ENCODE peak calls at places on chromosomes 16 and 17, in eight cellular contexts. E is GM23338, N is Panc1, W is sigmoid colon, C is esophagus muscularis mucosa, Y is stomach, P is GM12878, G is upper lobe of left lung. U is an unnamed sample.

GRCh38 chr17:10316986-10317834 is 55.6 kb downstream of the MYH13 start:
- DNase-seq in E (peak), N (no peak), W (peak), C (no peak), Y (peak), P (no peak), G (peak), U (no peak)

GRCh38 chr17:40157972-40158371 is 17.6 kb downstream of the CASC3 start:
- DNase-seq in E (no peak), N (no peak), W (no peak), C (no peak), Y (no peak), P (no peak), G (no peak), U (no peak)

GRCh38 chr16:11342021-11342855 is 3.0 kb upstream of the RMI2 start:
- DNase-seq in E (no peak), N (no peak), W (no peak), C (no peak), Y (no peak), P (no peak), G (no peak), U (no peak)

GRCh38 chr16:4500283-4500682 is 24.1 kb downstream of the HMOX2 start:
- DNase-seq in E (no peak), N (no peak), W (no peak), C (no peak), Y (peak), P (no peak), G (no peak), U (peak)

GRCh38 chr17:14904406-14904805 is 360.7 kb downstream of the PMP22 start:
- DNase-seq in E (no peak), N (no peak), W (no peak), C (no peak), Y (no peak), P (no peak), G (no peak), U (no peak)

GRCh38 chr17:47999612-48000011 is 28.7 kb downstream of the CDK5RAP3 start:
- DNase-seq in E (no peak), N (no peak), W (no peak), C (no peak), Y (no peak), P (no peak), G (no peak), U (peak)

GRCh38 chr16:89150090-89150835 is 21.3 kb upstream of the CDH15 start:
- DNase-seq in E (no peak), N (no peak), W (no peak), C (no peak), Y (no peak), P (no peak), G (no peak), U (no peak)

GRCh38 chr16:66474750-66475199 is 47.7 kb downstream of the BEAN1 start:
- DNase-seq in E (no peak), N (no peak), W (peak), C (no peak), Y (no peak), P (peak), G (no peak), U (peak)

GRCh38 chr17:38685485-38685884 is 10.7 kb upstream of the EPOP start:
- DNase-seq in E (no peak), N (no peak), W (no peak), C (no peak), Y (no peak), P (no peak), G (peak), U (no peak)

GRCh38 chr16:89343501-89344291 is 126.2 kb downstream of the ZNF778 start:
- DNase-seq in E (no peak), N (no peak), W (no peak), C (no peak), Y (no peak), P (no peak), G (no peak), U (no peak)

GRCh38 chr16:47660540-47660939 is 199.4 kb downstream of the PHKB start:
- DNase-seq in E (peak), N (no peak), W (no peak), C (no peak), Y (no peak), P (no peak), G (no peak), U (no peak)

GRCh38 chr16:23579371-23579770 is 16.7 kb downstream of the NDUFAB1 start:
- DNase-seq in E (no peak), N (no peak), W (no peak), C (no peak), Y (no peak), P (no peak), G (no peak), U (no peak)

GRCh38 chr17:63841350-63842172 is 924 bp downstream of the SMARCD2 start:
- DNase-seq in E (peak), N (no peak), W (peak), C (no peak), Y (peak), P (no peak), G (peak), U (peak)

GRCh38 chr17:17722081-17722905 is 41.0 kb downstream of the RAI1 start:
- DNase-seq in E (peak), N (no peak), W (no peak), C (no peak), Y (no peak), P (no peak), G (no peak), U (no peak)

GRCh38 chr16:56348168-56349085 is 76.9 kb downstream of the AMFR start:
- DNase-seq in E (no peak), N (no peak), W (no peak), C (no peak), Y (no peak), P (no peak), G (no peak), U (no peak)

GRCh38 chr17:46770818-46771600 is 47.5 kb downstream of the WNT3 start:
- DNase-seq in E (peak), N (no peak), W (no peak), C (no peak), Y (peak), P (no peak), G (peak), U (peak)

GRCh38 chr16:72924918-72925630 is 122.9 kb downstream of the ZFHX3 start:
- DNase-seq in E (no peak), N (no peak), W (peak), C (no peak), Y (peak), P (no peak), G (peak), U (no peak)

GRCh38 chr17:16415031-16415924 is at the start of gene TRPV2:
- DNase-seq in E (peak), N (no peak), W (no peak), C (no peak), Y (peak), P (peak), G (peak), U (no peak)

GRCh38 chr16:21222495-21223337 is 10.8 kb upstream of the ANKS4B start:
- DNase-seq in E (peak), N (no peak), W (no peak), C (no peak), Y (no peak), P (no peak), G (no peak), U (no peak)

GRCh38 chr16:10916534-10916933 is 25.7 kb downstream of the DEXI start:
- DNase-seq in E (no peak), N (no peak), W (no peak), C (no peak), Y (no peak), P (no peak), G (no peak), U (no peak)

GRCh38 chr16:27816561-27816960 is 247.0 kb downstream of the GSG1L start:
- DNase-seq in E (no peak), N (no peak), W (peak), C (no peak), Y (no peak), P (no peak), G (no peak), U (no peak)

GRCh38 chr17:59844884-59845594 is 47.7 kb downstream of the TUBD1 start:
- DNase-seq in E (no peak), N (no peak), W (peak), C (no peak), Y (no peak), P (no peak), G (peak), U (peak)

GRCh38 chr17:82740906-82741759 is 5.7 kb downstream of the FN3K start:
- DNase-seq in E (peak), N (no peak), W (no peak), C (no peak), Y (no peak), P (no peak), G (no peak), U (no peak)

GRCh38 chr16:77037696-77038347 is 153.2 kb upstream of the MON1B start:
- DNase-seq in E (peak), N (no peak), W (no peak), C (no peak), Y (no peak), P (no peak), G (no peak), U (no peak)

GRCh38 chr16:55035037-55035436 is 104.4 kb downstream of the IRX5 start:
- DNase-seq in E (peak), N (no peak), W (no peak), C (no peak), Y (peak), P (no peak), G (peak), U (no peak)

GRCh38 chr16:79146-80054 is 1.4 kb downstream of the MPG start:
- DNase-seq in E (no peak), N (no peak), W (no peak), C (no peak), Y (no peak), P (no peak), G (no peak), U (peak)

GRCh38 chr17:30545024-30545423 is 67.8 kb downstream of the GOSR1 start:
- DNase-seq in E (no peak), N (no peak), W (no peak), C (no peak), Y (no peak), P (no peak), G (no peak), U (no peak)

GRCh38 chr16:15961060-15961511 is 11.7 kb downstream of the ABCC1 start:
- DNase-seq in E (no peak), N (no peak), W (no peak), C (no peak), Y (no peak), P (peak), G (no peak), U (peak)

DNA sequence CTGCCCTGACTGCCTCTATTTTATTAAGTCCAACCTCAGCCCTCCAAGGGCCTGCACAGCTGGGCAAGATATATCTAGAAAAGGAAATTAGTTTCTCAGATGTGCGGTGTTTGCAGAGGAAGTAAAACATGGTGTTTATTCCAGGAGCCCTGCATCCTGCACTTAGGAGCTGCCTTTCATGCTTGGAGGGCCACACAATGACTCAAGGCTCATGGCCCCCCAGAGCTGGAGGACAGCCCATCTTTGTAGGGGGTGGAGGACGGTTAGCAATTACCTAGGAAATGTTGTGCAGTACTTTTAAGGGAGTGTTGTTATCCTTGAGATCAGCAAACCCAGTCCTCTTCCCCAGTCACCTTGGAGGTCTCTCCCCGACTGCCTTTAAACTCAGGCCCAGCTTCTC is 80.5 kb downstream of the COPRS start:
- DNase-seq in E (no peak), N (no peak), W (no peak), C (no peak), Y (no peak), P (no peak), G (no peak), U (no peak)
- TF ChIP-seq POLR2AphosphoS5 in E (no peak), N (no peak), W (no peak), C (no peak), Y (no peak), P (no peak), G (no peak), U (no peak)

DNA sequence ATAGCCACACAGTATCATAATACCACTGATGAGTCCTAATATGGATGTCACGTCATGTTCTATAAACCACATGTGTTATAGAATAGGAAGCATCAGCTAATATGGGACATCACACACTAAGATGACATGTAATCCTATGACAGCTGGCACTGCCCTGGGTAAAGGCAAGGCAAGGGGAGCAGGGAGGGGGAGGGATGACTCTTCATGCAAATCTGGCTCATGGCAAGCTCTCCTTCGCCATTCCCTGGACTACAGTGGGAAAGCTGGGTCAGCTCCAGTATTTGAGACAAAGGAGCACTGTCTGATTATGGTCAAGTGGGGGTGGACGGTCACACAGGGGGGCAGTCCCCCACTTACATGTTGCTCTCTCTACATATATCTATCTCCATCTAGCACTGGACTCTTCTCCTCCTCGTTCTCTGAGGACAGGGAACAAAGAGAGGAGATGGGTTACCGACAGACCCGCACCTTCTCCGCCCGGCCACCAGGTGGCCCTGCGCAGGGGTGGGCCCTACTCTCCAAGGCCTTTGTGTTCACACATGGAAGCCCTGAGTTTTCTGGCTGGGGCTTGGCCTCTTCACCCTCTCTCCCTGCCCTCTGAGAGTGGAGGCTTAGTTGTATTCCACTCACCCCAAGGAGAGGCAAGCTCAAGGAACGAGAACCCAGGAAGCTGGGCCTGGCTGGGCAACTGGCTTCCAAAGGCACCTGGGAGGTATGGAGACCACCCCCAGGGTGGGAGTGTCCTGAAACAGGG is 23.4 kb upstream of the MPO start:
- DNase-seq in E (peak), N (peak), W (peak), C (peak), Y (peak), P (no peak), G (peak), U (peak)
- TF ChIP-seq POLR2AphosphoS5 in E (no peak), N (no peak), W (no peak), C (no peak), Y (no peak), P (no peak), G (no peak), U (no peak)

GRCh38 chr16:75252049-75252864 is 833 bp upstream of the BCAR1 start:
- DNase-seq in E (no peak), N (no peak), W (peak), C (no peak), Y (no peak), P (no peak), G (no peak), U (no peak)

GRCh38 chr16:75252946-75253911 is 1.8 kb upstream of the BCAR1 start:
- DNase-seq in E (peak), N (no peak), W (peak), C (no peak), Y (no peak), P (no peak), G (no peak), U (peak)

GRCh38 chr16:75250089-75250808 is 1.2 kb downstream of the BCAR1 start:
- DNase-seq in E (peak), N (no peak), W (no peak), C (no peak), Y (peak), P (no peak), G (peak), U (no peak)

GRCh38 chr16:75250809-75251279 is 580 bp downstream of the BCAR1 start:
- DNase-seq in E (no peak), N (no peak), W (peak), C (no peak), Y (peak), P (no peak), G (no peak), U (no peak)

GRCh38 chr16:75251280-75252048 is at the start of gene BCAR1:
- DNase-seq in E (peak), N (no peak), W (peak), C (peak), Y (peak), P (no peak), G (peak), U (peak)
- TF ChIP-seq POLR2AphosphoS5 in E (peak), N (no peak), W (peak), C (peak), Y (peak), P (no peak), G (peak), U (peak)

GRCh38 chr17:75785016-75785769 is 587 bp downstream of the UNK start:
- DNase-seq in E (peak), N (no peak), W (peak), C (no peak), Y (peak), P (peak), G (peak), U (no peak)

GRCh38 chr17:75783803-75784472 is 668 bp upstream of the UNK start:
- DNase-seq in E (peak), N (no peak), W (peak), C (no peak), Y (peak), P (no peak), G (peak), U (no peak)

GRCh38 chr17:75783069-75783783 is 1.4 kb upstream of the UNK start:
- DNase-seq in E (peak), N (no peak), W (no peak), C (no peak), Y (no peak), P (peak), G (no peak), U (peak)

GRCh38 chr17:75785770-75786538 is 1.3 kb downstream of the UNK start:
- DNase-seq in E (no peak), N (no peak), W (peak), C (no peak), Y (no peak), P (no peak), G (no peak), U (peak)

GRCh38 chr17:75784473-75785015 is at the start of gene UNK:
- DNase-seq in E (peak), N (peak), W (peak), C (peak), Y (peak), P (peak), G (peak), U (peak)
- TF ChIP-seq POLR2AphosphoS5 in E (no peak), N (no peak), W (peak), C (peak), Y (peak), P (no peak), G (peak), U (no peak)

DNA sequence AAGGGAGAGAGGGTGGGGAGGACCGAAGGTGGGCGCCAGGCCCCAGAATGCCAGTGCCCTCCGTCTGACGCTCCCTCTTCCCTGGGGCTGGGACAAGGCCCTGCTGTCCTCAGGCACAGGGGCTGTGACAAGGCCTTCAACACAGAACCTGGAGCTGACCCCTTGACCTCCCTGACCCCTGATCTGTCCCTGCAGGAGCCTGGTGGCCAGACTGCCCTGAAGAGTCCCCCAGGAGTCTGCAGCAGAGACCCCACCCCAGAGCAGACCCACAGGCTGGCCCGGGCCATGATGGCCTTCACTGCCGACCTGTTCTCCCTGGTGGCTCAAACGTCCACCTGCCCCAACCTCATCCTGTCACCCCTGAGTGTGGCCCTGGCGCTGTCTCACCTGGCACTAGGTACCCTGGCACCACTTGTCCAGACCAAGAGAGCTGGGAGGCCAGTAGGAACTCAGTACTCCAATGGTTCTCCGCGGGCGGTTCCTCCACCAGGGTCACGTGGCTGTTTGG is 2.9 kb downstream of the SERPINF2 start:
- DNase-seq in E (no peak), N (no peak), W (no peak), C (no peak), Y (no peak), P (no peak), G (no peak), U (no peak)
- TF ChIP-seq POLR2AphosphoS5 in E (no peak), N (no peak), W (no peak), C (no peak), Y (no peak), P (no peak), G (no peak), U (no peak)

DNA sequence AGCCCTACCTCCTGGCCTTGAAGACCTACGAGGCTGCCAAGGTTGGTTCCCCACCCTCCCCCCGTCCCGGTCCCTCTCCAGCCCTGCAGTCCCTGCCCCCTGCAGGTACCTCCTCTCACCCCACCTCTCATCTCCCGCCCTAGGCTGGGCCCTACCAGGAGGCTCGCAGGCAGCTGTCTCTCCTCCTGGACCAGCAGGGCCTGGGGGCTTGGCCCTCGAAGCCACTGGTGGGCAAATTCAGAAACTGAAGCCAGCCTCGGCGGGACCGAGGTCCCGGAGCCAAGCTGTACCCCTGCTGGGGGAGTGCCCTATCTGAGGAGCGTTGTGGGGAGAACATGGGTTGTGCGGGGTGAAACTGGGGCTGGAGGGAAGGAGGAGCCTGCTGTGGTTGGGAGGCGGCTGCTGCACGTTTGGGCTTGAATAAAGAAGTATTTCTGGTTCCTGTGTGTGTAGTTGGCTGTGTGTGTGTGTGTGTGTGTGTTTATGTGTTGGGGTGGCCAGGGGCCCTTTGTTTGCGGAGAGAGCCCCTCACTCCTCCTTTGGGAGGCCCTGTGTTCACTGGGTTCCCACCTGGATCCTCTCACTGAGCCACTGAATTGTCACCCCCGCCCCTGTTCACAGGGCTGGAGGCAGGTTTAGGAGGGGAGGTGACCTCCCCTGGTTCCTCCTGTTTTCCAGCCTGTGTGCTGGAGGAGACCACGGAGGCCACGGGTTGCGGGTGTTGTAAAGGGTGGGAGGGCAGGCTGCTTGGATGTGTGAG is 6.0 kb downstream of the ADAD2 start:
- DNase-seq in E (no peak), N (no peak), W (no peak), C (no peak), Y (no peak), P (no peak), G (no peak), U (no peak)
- TF ChIP-seq POLR2AphosphoS5 in E (no peak), N (no peak), W (no peak), C (no peak), Y (no peak), P (no peak), G (no peak), U (no peak)

U was measured in endothelial cell of umbilical vein.